ENCODE peak calls at places on chromosomes 11 and 22, in five cellular contexts. One of them, this sample, is unnamed.

GRCh38 chr11:27217948-27218410 is 145.0 kb downstream of the CCDC34 start:
- DNase-seq in activated naive CD8-positive, alpha-beta T cell treated with anti-CD3 and anti-CD28 coated beads, Interleukin-2, amount 50 U/mL, for 24 hours: no peak
- DNase-seq in astrocyte of the hippocampus: peak
- DNase-seq in activated CD4-positive, alpha-beta T cell treated with anti-CD3 and anti-CD28 coated beads for 36 hours: no peak
- DNase-seq in foreskin fibroblast: peak
- DNase-seq in this sample: no peak

GRCh38 chr11:17734418-17734911 is at the start of gene KCNC1:
- DNase-seq in foreskin fibroblast: peak
- DNase-seq in activated CD4-positive, alpha-beta T cell treated with anti-CD3 and anti-CD28 coated beads for 36 hours: no peak
- DNase-seq in astrocyte of the hippocampus: peak
- DNase-seq in activated naive CD8-positive, alpha-beta T cell treated with anti-CD3 and anti-CD28 coated beads, Interleukin-2, amount 50 U/mL, for 24 hours: no peak
- DNase-seq in this sample: no peak

GRCh38 chr22:49995413-49996191 is 17.0 kb downstream of the IL17REL start:
- DNase-seq in activated CD4-positive, alpha-beta T cell treated with anti-CD3 and anti-CD28 coated beads for 36 hours: peak
- DNase-seq in foreskin fibroblast: no peak
- DNase-seq in activated naive CD8-positive, alpha-beta T cell treated with anti-CD3 and anti-CD28 coated beads, Interleukin-2, amount 50 U/mL, for 24 hours: no peak
- DNase-seq in astrocyte of the hippocampus: no peak
- DNase-seq in this sample: no peak

GRCh38 chr11:45178890-45179663 is 32.6 kb downstream of the PRDM11 start:
- DNase-seq in activated CD4-positive, alpha-beta T cell treated with anti-CD3 and anti-CD28 coated beads for 36 hours: no peak
- DNase-seq in astrocyte of the hippocampus: peak
- DNase-seq in foreskin fibroblast: peak
- DNase-seq in activated naive CD8-positive, alpha-beta T cell treated with anti-CD3 and anti-CD28 coated beads, Interleukin-2, amount 50 U/mL, for 24 hours: no peak
- DNase-seq in this sample: no peak

GRCh38 chr11:429931-430456 is 11.8 kb downstream of the ANO9 start:
- DNase-seq in activated CD4-positive, alpha-beta T cell treated with anti-CD3 and anti-CD28 coated beads for 36 hours: no peak
- DNase-seq in activated naive CD8-positive, alpha-beta T cell treated with anti-CD3 and anti-CD28 coated beads, Interleukin-2, amount 50 U/mL, for 24 hours: peak
- DNase-seq in astrocyte of the hippocampus: no peak
- DNase-seq in foreskin fibroblast: no peak
- DNase-seq in this sample: no peak

GRCh38 chr11:123590296-123590912 is 64.0 kb downstream of the SCN3B start:
- DNase-seq in activated CD4-positive, alpha-beta T cell treated with anti-CD3 and anti-CD28 coated beads for 36 hours: no peak
- DNase-seq in foreskin fibroblast: peak
- DNase-seq in activated naive CD8-positive, alpha-beta T cell treated with anti-CD3 and anti-CD28 coated beads, Interleukin-2, amount 50 U/mL, for 24 hours: no peak
- DNase-seq in astrocyte of the hippocampus: peak
- DNase-seq in this sample: no peak

GRCh38 chr11:123678246-123678645 is 23.8 kb upstream of the SCN3B start:
- DNase-seq in astrocyte of the hippocampus: no peak
- DNase-seq in foreskin fibroblast: peak
- DNase-seq in activated CD4-positive, alpha-beta T cell treated with anti-CD3 and anti-CD28 coated beads for 36 hours: no peak
- DNase-seq in activated naive CD8-positive, alpha-beta T cell treated with anti-CD3 and anti-CD28 coated beads, Interleukin-2, amount 50 U/mL, for 24 hours: no peak
- DNase-seq in this sample: no peak

GRCh38 chr11:111299111-111300026 is 1.0 kb downstream of the POU2AF3 start:
- DNase-seq in foreskin fibroblast: peak
- DNase-seq in astrocyte of the hippocampus: peak
- DNase-seq in activated CD4-positive, alpha-beta T cell treated with anti-CD3 and anti-CD28 coated beads for 36 hours: peak
- DNase-seq in activated naive CD8-positive, alpha-beta T cell treated with anti-CD3 and anti-CD28 coated beads, Interleukin-2, amount 50 U/mL, for 24 hours: peak
- DNase-seq in this sample: peak

GRCh38 chr11:65468874-65469333 is 29.9 kb upstream of the MALAT1 start:
- DNase-seq in activated naive CD8-positive, alpha-beta T cell treated with anti-CD3 and anti-CD28 coated beads, Interleukin-2, amount 50 U/mL, for 24 hours: peak
- DNase-seq in foreskin fibroblast: peak
- DNase-seq in activated CD4-positive, alpha-beta T cell treated with anti-CD3 and anti-CD28 coated beads for 36 hours: peak
- DNase-seq in astrocyte of the hippocampus: no peak
- DNase-seq in this sample: peak

GRCh38 chr11:118921121-118921928 is 4.4 kb downstream of the BCL9L start:
- DNase-seq in astrocyte of the hippocampus: peak
- DNase-seq in foreskin fibroblast: peak
- DNase-seq in activated CD4-positive, alpha-beta T cell treated with anti-CD3 and anti-CD28 coated beads for 36 hours: peak
- DNase-seq in activated naive CD8-positive, alpha-beta T cell treated with anti-CD3 and anti-CD28 coated beads, Interleukin-2, amount 50 U/mL, for 24 hours: no peak
- DNase-seq in this sample: peak

GRCh38 chr11:122976734-122977454 is 4.7 kb downstream of the BSX start:
- DNase-seq in activated naive CD8-positive, alpha-beta T cell treated with anti-CD3 and anti-CD28 coated beads, Interleukin-2, amount 50 U/mL, for 24 hours: no peak
- DNase-seq in astrocyte of the hippocampus: peak
- DNase-seq in activated CD4-positive, alpha-beta T cell treated with anti-CD3 and anti-CD28 coated beads for 36 hours: peak
- DNase-seq in foreskin fibroblast: no peak
- DNase-seq in this sample: no peak

GRCh38 chr11:33618956-33619355 is 81.7 kb downstream of the C11orf91 start:
- DNase-seq in activated naive CD8-positive, alpha-beta T cell treated with anti-CD3 and anti-CD28 coated beads, Interleukin-2, amount 50 U/mL, for 24 hours: no peak
- DNase-seq in foreskin fibroblast: no peak
- DNase-seq in activated CD4-positive, alpha-beta T cell treated with anti-CD3 and anti-CD28 coated beads for 36 hours: no peak
- DNase-seq in astrocyte of the hippocampus: no peak
- DNase-seq in this sample: no peak

GRCh38 chr11:19676508-19677379 is 35.9 kb upstream of the NAV2 start:
- DNase-seq in activated CD4-positive, alpha-beta T cell treated with anti-CD3 and anti-CD28 coated beads for 36 hours: no peak
- DNase-seq in activated naive CD8-positive, alpha-beta T cell treated with anti-CD3 and anti-CD28 coated beads, Interleukin-2, amount 50 U/mL, for 24 hours: no peak
- DNase-seq in foreskin fibroblast: no peak
- DNase-seq in astrocyte of the hippocampus: peak
- DNase-seq in this sample: no peak

GRCh38 chr22:23012081-23012622 is 58.2 kb upstream of the GNAZ start:
- DNase-seq in activated CD4-positive, alpha-beta T cell treated with anti-CD3 and anti-CD28 coated beads for 36 hours: peak
- DNase-seq in astrocyte of the hippocampus: no peak
- DNase-seq in foreskin fibroblast: no peak
- DNase-seq in activated naive CD8-positive, alpha-beta T cell treated with anti-CD3 and anti-CD28 coated beads, Interleukin-2, amount 50 U/mL, for 24 hours: peak
- DNase-seq in this sample: no peak

GRCh38 chr11:129440028-129440630 is 64.5 kb downstream of the BARX2 start:
- DNase-seq in activated CD4-positive, alpha-beta T cell treated with anti-CD3 and anti-CD28 coated beads for 36 hours: peak
- DNase-seq in foreskin fibroblast: no peak
- DNase-seq in activated naive CD8-positive, alpha-beta T cell treated with anti-CD3 and anti-CD28 coated beads, Interleukin-2, amount 50 U/mL, for 24 hours: no peak
- DNase-seq in astrocyte of the hippocampus: peak
- DNase-seq in this sample: peak

GRCh38 chr11:2934057-2934550 is 4.9 kb upstream of the PHLDA2 start:
- DNase-seq in foreskin fibroblast: no peak
- DNase-seq in activated CD4-positive, alpha-beta T cell treated with anti-CD3 and anti-CD28 coated beads for 36 hours: no peak
- DNase-seq in astrocyte of the hippocampus: no peak
- DNase-seq in activated naive CD8-positive, alpha-beta T cell treated with anti-CD3 and anti-CD28 coated beads, Interleukin-2, amount 50 U/mL, for 24 hours: no peak
- DNase-seq in this sample: no peak

GRCh38 chr11:61814242-61814957 is 2.4 kb downstream of the FADS1 start:
- DNase-seq in astrocyte of the hippocampus: peak
- DNase-seq in activated CD4-positive, alpha-beta T cell treated with anti-CD3 and anti-CD28 coated beads for 36 hours: peak
- DNase-seq in foreskin fibroblast: peak
- DNase-seq in activated naive CD8-positive, alpha-beta T cell treated with anti-CD3 and anti-CD28 coated beads, Interleukin-2, amount 50 U/mL, for 24 hours: no peak
- DNase-seq in this sample: peak

GRCh38 chr11:3159296-3160190 is 5.6 kb downstream of the OSBPL5 start:
- DNase-seq in foreskin fibroblast: peak
- DNase-seq in activated naive CD8-positive, alpha-beta T cell treated with anti-CD3 and anti-CD28 coated beads, Interleukin-2, amount 50 U/mL, for 24 hours: no peak
- DNase-seq in astrocyte of the hippocampus: peak
- DNase-seq in activated CD4-positive, alpha-beta T cell treated with anti-CD3 and anti-CD28 coated beads for 36 hours: no peak
- DNase-seq in this sample: peak

GRCh38 chr22:33625959-33626358 is 294.3 kb downstream of the LARGE1 start:
- DNase-seq in foreskin fibroblast: no peak
- DNase-seq in astrocyte of the hippocampus: no peak
- DNase-seq in activated CD4-positive, alpha-beta T cell treated with anti-CD3 and anti-CD28 coated beads for 36 hours: no peak
- DNase-seq in activated naive CD8-positive, alpha-beta T cell treated with anti-CD3 and anti-CD28 coated beads, Interleukin-2, amount 50 U/mL, for 24 hours: no peak
- DNase-seq in this sample: no peak